ENCODE peak calls at places on chromosomes 3 and 15, in five cellular contexts. A, E, W, O and T are unnamed samples.

GRCh38 chr3:9122732-9123364 is 126.6 kb downstream of the SRGAP3 start:
- DNase-seq in A (no peak), E (no peak), W (no peak), O (no peak), T (no peak)

GRCh38 chr15:35108453-35108852 is 23.4 kb upstream of the NANOGP8 start:
- DNase-seq in A (no peak), E (no peak), W (no peak), O (no peak), T (no peak)

GRCh38 chr3:108838411-108838810 is 15.8 kb downstream of the TRAT1 start:
- DNase-seq in A (no peak), E (no peak), W (no peak), O (no peak), T (no peak)

GRCh38 chr15:69394556-69395282 is 19.4 kb upstream of the KIF23 start:
- DNase-seq in A (peak; percentile 74), E (no peak), W (peak; percentile 33), O (peak; percentile 83), T (peak; percentile 82)

GRCh38 chr15:40333922-40334492 is 6.7 kb downstream of the CCDC9B start:
- DNase-seq in A (no peak), E (no peak), W (no peak), O (peak; percentile 9), T (no peak)

GRCh38 chr3:124557433-124558232 is 172.6 kb upstream of the UMPS start:
- DNase-seq in A (no peak), E (peak; percentile 65), W (peak; percentile 77), O (no peak), T (peak; percentile 50)

GRCh38 chr3:169846458-169847193 is 23.1 kb downstream of the LRRC31 start:
- DNase-seq in A (no peak), E (no peak), W (no peak), O (no peak), T (peak; percentile 60)

GRCh38 chr15:58036579-58036978 is 28.9 kb downstream of the ALDH1A2 start:
- DNase-seq in A (no peak), E (no peak), W (no peak), O (no peak), T (no peak)

GRCh38 chr3:70631716-70632307 is 319.4 kb upstream of the MDFIC2 start:
- DNase-seq in A (no peak), E (no peak), W (no peak), O (no peak), T (peak; percentile 46)

GRCh38 chr3:139935071-139935865 is at the start of gene CLSTN2:
- DNase-seq in A (no peak), E (peak; percentile 61), W (peak; percentile 54), O (no peak), T (peak; percentile 76)

GRCh38 chr3:86973440-86973839 is 17.5 kb downstream of the VGLL3 start:
- DNase-seq in A (no peak), E (no peak), W (no peak), O (no peak), T (peak; percentile 27)

GRCh38 chr15:80828796-80829195 is 49.6 kb downstream of the CEMIP start:
- DNase-seq in A (no peak), E (no peak), W (no peak), O (no peak), T (no peak)

GRCh38 chr3:37910666-37911400 is 49.2 kb downstream of the CTDSPL start:
- DNase-seq in A (no peak), E (no peak), W (no peak), O (no peak), T (peak; percentile 76)

GRCh38 chr15:60994842-60995495 is 234.1 kb downstream of the RORA start:
- DNase-seq in A (no peak), E (peak; percentile 0), W (no peak), O (no peak), T (no peak)

GRCh38 chr15:25345943-25346342 is 92.9 kb downstream of the UBE3A start:
- DNase-seq in A (no peak), E (no peak), W (no peak), O (no peak), T (peak; percentile 70)

GRCh38 chr3:25449857-25450256 is 21.8 kb downstream of the RARB start:
- DNase-seq in A (no peak), E (no peak), W (no peak), O (no peak), T (no peak)

GRCh38 chr15:70165811-70166284 is 68.1 kb upstream of the TLE3 start:
- DNase-seq in A (no peak), E (no peak), W (no peak), O (no peak), T (peak; percentile 72)

GRCh38 chr3:5423076-5423475 is 235.6 kb downstream of the EDEM1 start:
- DNase-seq in A (no peak), E (no peak), W (no peak), O (no peak), T (no peak)

GRCh38 chr3:59818033-59818936 is 768.5 kb upstream of the CFAP20DC start:
- DNase-seq in A (no peak), E (no peak), W (no peak), O (no peak), T (no peak)

GRCh38 chr3:110738531-110738930 is 333.1 kb upstream of the NECTIN3 start:
- DNase-seq in A (no peak), E (no peak), W (no peak), O (no peak), T (no peak)

GRCh38 chr15:67745059-67745993 is 80.0 kb upstream of the SKOR1 start:
- DNase-seq in A (no peak), E (no peak), W (no peak), O (no peak), T (no peak)

GRCh38 chr3:154018100-154018696 is 103.0 kb upstream of the ARHGEF26 start:
- DNase-seq in A (peak; percentile 8), E (no peak), W (peak; percentile 1), O (peak; percentile 51), T (peak; percentile 70)

GRCh38 chr15:44489464-44489863 is 47.5 kb upstream of the EIF3J start:
- DNase-seq in A (no peak), E (no peak), W (no peak), O (no peak), T (no peak)

GRCh38 chr3:30307548-30307947 is 298.9 kb upstream of the TGFBR2 start:
- DNase-seq in A (no peak), E (no peak), W (no peak), O (no peak), T (no peak)

GRCh38 chr3:44894485-44894884 is 20.1 kb downstream of the TGM4 start:
- DNase-seq in A (no peak), E (no peak), W (no peak), O (no peak), T (peak; percentile 96)

GRCh38 chr15:59349715-59350420 is 22.8 kb downstream of the MYO1E start:
- DNase-seq in A (no peak), E (no peak), W (no peak), O (no peak), T (peak; percentile 90)

GRCh38 chr15:101615986-101616848 is 36.0 kb downstream of the TM2D3 start:
- DNase-seq in A (no peak), E (peak; percentile 38), W (peak; percentile 55), O (no peak), T (peak; percentile 90)

GRCh38 chr15:87564666-87565065 is 691.9 kb downstream of the NTRK3 start:
- DNase-seq in A (no peak), E (no peak), W (no peak), O (no peak), T (no peak)

GRCh38 chr15:93703092-93703785 is 528.1 kb upstream of the MCTP2 start:
- DNase-seq in A (no peak), E (no peak), W (peak; percentile 19), O (no peak), T (no peak)

GRCh38 chr15:91099616-91100560 is at the start of gene SV2B:
- DNase-seq in A (peak; percentile 10), E (no peak), W (peak; percentile 45), O (no peak), T (peak; percentile 72)

GRCh38 chr3:192884831-192885356 is 32.8 kb downstream of the MB21D2 start:
- DNase-seq in A (no peak), E (no peak), W (no peak), O (no peak), T (no peak)